ENCODE peak calls at places on chromosomes 16 and 17, in six cellular contexts. M, L, F, J, G and X are unnamed samples.

GRCh38 chr16:74297296-74297665 is 667 bp downstream of the PSMD7 start:
- DNase-seq in M (no peak), L (no peak), F (peak; percentile 14), J (no peak), G (peak; percentile 37), X (peak; percentile 16)

GRCh38 chr17:47700471-47701449 is 6.8 kb downstream of the TBKBP1 start:
- DNase-seq in M (no peak), L (peak; percentile 23), F (no peak), J (no peak), G (no peak), X (no peak)

GRCh38 chr16:88772871-88773811 is 11.9 kb downstream of the PIEZO1 start:
- DNase-seq in M (peak; percentile 81), L (no peak), F (no peak), J (peak; percentile 51), G (no peak), X (no peak)

GRCh38 chr17:30796016-30796415 is 28.5 kb downstream of the CRLF3 start:
- DNase-seq in M (no peak), L (no peak), F (no peak), J (no peak), G (peak; percentile 35), X (no peak)

GRCh38 chr17:57577751-57578607 is 167.1 kb downstream of the CCDC182 start:
- DNase-seq in M (peak; percentile 70), L (no peak), F (no peak), J (peak; percentile 40), G (no peak), X (no peak)

GRCh38 chr17:60231234-60231633 is 81.5 kb downstream of the CA4 start:
- DNase-seq in M (no peak), L (no peak), F (no peak), J (no peak), G (peak; percentile 10), X (no peak)

GRCh38 chr17:9355841-9356240 is 219.8 kb downstream of the STX8 start:
- DNase-seq in M (no peak), L (no peak), F (no peak), J (no peak), G (no peak), X (no peak)

GRCh38 chr17:58416937-58417299 is 416 bp downstream of the RNF43 start:
- DNase-seq in M (no peak), L (no peak), F (no peak), J (no peak), G (no peak), X (no peak)

GRCh38 chr17:10631048-10631700 is 25.9 kb downstream of the MYH3 start:
- DNase-seq in M (peak; percentile 34), L (peak; percentile 63), F (peak; percentile 52), J (no peak), G (peak; percentile 55), X (peak; percentile 74)

GRCh38 chr17:1068356-1068755 is 71.4 kb downstream of the TIMM22 start:
- DNase-seq in M (no peak), L (peak; percentile 10), F (no peak), J (no peak), G (no peak), X (no peak)

GRCh38 chr16:89178453-89179147 is 7.1 kb downstream of the CDH15 start:
- DNase-seq in M (no peak), L (no peak), F (no peak), J (no peak), G (no peak), X (no peak)

GRCh38 chr17:40283662-40284061 is 4.0 kb upstream of the CDC6 start:
- DNase-seq in M (no peak), L (no peak), F (no peak), J (no peak), G (peak; percentile 39), X (no peak)

GRCh38 chr17:40287159-40287493 is 553 bp upstream of the CDC6 start:
- DNase-seq in M (no peak), L (no peak), F (no peak), J (no peak), G (no peak), X (no peak)

GRCh38 chr17:40286473-40286872 is 1.2 kb upstream of the CDC6 start:
- DNase-seq in M (no peak), L (no peak), F (no peak), J (no peak), G (no peak), X (no peak)

GRCh38 chr17:40281663-40282062 is 6.0 kb upstream of the CDC6 start:
- DNase-seq in M (no peak), L (no peak), F (no peak), J (no peak), G (no peak), X (no peak)

DNA sequence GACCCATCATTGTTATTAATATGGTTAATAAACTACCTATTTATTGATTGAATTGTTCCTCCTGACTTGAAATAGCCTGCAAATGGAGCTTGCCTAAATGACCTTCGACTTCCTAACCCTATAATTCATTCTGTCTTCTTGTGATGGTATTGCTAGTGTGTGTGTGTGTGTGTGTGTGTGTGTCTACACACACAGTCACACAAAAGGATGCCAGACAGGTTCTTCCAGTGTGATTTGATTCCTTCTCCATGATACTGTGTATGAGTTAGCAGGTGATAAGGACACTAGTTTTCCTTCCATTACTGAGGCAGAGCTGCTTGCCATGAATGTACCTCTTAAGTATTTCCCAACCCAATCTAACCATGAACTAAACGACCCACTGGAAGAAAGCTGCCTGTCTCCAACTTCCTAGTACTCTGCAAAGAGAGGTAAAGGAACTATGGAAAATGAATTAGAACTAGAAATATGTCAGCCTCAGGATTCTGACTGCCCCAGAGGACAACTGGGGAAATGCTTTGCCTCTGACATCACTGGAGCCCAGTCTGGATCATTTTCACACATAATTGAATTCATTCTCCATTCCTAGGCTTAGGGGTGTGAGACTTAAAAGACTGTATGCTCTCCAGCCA is 3.5 kb upstream of the CDC6 start:
- DNase-seq in M (no peak), L (no peak), F (no peak), J (no peak), G (no peak), X (no peak)
- TF ChIP-seq CTCF in M (peak; percentile 8), L (no peak), F (no peak), J (peak; percentile 28), G (no peak), X (no peak)

GRCh38 chr16:82027629-82028035 is 7.4 kb upstream of the HSD17B2 start:
- DNase-seq in M (no peak), L (no peak), F (no peak), J (no peak), G (no peak), X (no peak)

GRCh38 chr16:82034981-82035612 is at the start of gene HSD17B2:
- DNase-seq in M (no peak), L (peak; percentile 69), F (no peak), J (no peak), G (no peak), X (no peak)

GRCh38 chr16:82033006-82033405 is 2.0 kb upstream of the HSD17B2 start:
- DNase-seq in M (no peak), L (peak; percentile 71), F (no peak), J (no peak), G (no peak), X (no peak)

GRCh38 chr16:82033683-82034300 is 1.3 kb upstream of the HSD17B2 start:
- DNase-seq in M (no peak), L (peak; percentile 65), F (no peak), J (no peak), G (no peak), X (no peak)

GRCh38 chr16:82031116-82032084 is 3.7 kb upstream of the HSD17B2 start:
- DNase-seq in M (no peak), L (no peak), F (no peak), J (no peak), G (peak; percentile 44), X (peak; percentile 22)
- TF ChIP-seq CTCF in M (no peak), L (peak; percentile 34), F (no peak), J (peak; percentile 25), G (peak; percentile 43), X (peak; percentile 40)

GRCh38 chr17:7486181-7486580 is 2.0 kb downstream of the POLR2A start:
- DNase-seq in M (no peak), L (no peak), F (no peak), J (no peak), G (no peak), X (no peak)

GRCh38 chr17:7483238-7484066 is 714 bp upstream of the POLR2A start:
- DNase-seq in M (peak; percentile 94), L (peak; percentile 92), F (peak; percentile 86), J (peak; percentile 88), G (peak; percentile 92), X (peak; percentile 87)

GRCh38 chr17:7479389-7480192 is at the start of gene ZBTB4:
- DNase-seq in M (peak; percentile 80), L (peak; percentile 76), F (peak; percentile 96), J (peak; percentile 75), G (peak; percentile 86), X (peak; percentile 30)

GRCh38 chr17:7484964-7485377 is 805 bp downstream of the POLR2A start:
- DNase-seq in M (no peak), L (no peak), F (no peak), J (no peak), G (no peak), X (no peak)

DNA sequence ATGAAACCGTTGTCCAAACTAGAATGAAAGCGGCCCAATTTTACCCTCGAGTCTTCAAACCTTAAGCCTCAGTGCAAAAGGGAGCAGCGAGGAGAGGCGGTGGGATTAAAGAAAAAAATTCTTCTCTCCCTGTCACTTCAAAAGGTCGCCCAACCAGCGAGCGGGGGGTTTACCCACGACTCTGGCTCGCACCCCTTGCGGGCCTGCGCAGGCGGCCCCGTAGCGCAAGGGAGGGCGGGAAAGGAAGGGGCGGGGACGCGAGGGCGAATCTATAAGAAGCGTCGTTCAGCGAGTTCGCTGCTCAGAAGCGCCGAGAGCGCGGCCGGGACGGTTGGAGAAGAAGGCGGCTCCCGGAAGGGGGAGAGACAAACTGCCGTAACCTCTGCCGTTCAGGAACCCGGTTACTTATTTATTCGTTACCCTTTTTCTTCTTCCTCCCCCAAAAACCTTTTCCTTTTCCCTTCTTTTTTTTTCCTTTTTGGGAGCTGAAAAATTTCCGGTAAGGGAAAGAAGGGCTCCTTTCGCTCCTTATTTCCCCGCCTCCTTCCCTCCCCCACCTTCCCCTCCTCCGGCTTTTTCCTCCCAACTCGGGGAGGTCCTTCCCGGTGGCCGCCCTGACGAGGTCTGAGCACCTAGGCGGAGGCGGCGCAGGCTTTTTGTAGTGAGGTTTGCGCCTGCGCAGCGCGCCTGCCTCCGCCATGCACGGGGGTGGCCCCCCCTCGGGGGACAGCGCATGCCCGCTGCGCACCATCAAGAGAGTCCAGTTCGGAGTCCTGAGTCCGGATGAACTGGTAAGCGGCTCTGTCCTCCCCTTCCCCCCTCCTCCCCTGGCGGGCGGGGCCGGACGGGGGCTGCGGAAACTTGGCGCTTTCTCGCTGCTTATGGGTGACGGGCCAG is at the start of gene POLR2A:
- DNase-seq in M (peak; percentile 99), L (peak; percentile 99), F (peak; percentile 96), J (peak; percentile 99), G (peak; percentile 97), X (peak; percentile 99)
- TF ChIP-seq CTCF in M (peak; percentile 27), L (no peak), F (no peak), J (no peak), G (peak; percentile 6), X (no peak)

GRCh38 chr17:40563371-40564052 is 1.8 kb downstream of the CCR7 start:
- DNase-seq in M (no peak), L (no peak), F (no peak), J (no peak), G (peak; percentile 25), X (no peak)

GRCh38 chr17:40564195-40564882 is 933 bp downstream of the CCR7 start:
- DNase-seq in M (no peak), L (no peak), F (no peak), J (no peak), G (peak; percentile 3), X (no peak)

GRCh38 chr17:40561871-40562611 is 3.2 kb downstream of the CCR7 start:
- DNase-seq in M (no peak), L (no peak), F (no peak), J (no peak), G (peak; percentile 61), X (no peak)

GRCh38 chr17:40561294-40561870 is 3.9 kb downstream of the CCR7 start:
- DNase-seq in M (no peak), L (no peak), F (no peak), J (no peak), G (peak; percentile 58), X (no peak)

GRCh38 chr17:40562841-40563370 is 2.4 kb downstream of the CCR7 start:
- DNase-seq in M (no peak), L (no peak), F (no peak), J (no peak), G (no peak), X (no peak)
- TF ChIP-seq CTCF in M (no peak), L (no peak), F (no peak), J (no peak), G (peak; percentile 13), X (no peak)